ENCODE peak calls at places on chromosomes 11 and 22, in eight cellular contexts. One of them, this sample, is unnamed.

GRCh38 chr22:20571531-20572007 is 64.2 kb downstream of the MED15 start:
- DNase-seq in heart left ventricle: no peak
- DNase-seq in AG09309: no peak
- DNase-seq in OCI-LY7: peak
- DNase-seq in AG04450: no peak
- DNase-seq in DND-41: peak
- DNase-seq in breast epithelium: no peak
- DNase-seq in testis: no peak
- DNase-seq in this sample: peak

GRCh38 chr11:120017582-120017981 is 120.3 kb downstream of the TRIM29 start:
- DNase-seq in heart left ventricle: no peak
- DNase-seq in AG09309: no peak
- DNase-seq in OCI-LY7: no peak
- DNase-seq in AG04450: no peak
- DNase-seq in DND-41: no peak
- DNase-seq in breast epithelium: no peak
- DNase-seq in testis: no peak
- DNase-seq in this sample: no peak

GRCh38 chr22:43100223-43100622 is 10.3 kb upstream of the BIK start:
- DNase-seq in heart left ventricle: no peak
- DNase-seq in AG09309: no peak
- DNase-seq in OCI-LY7: no peak
- DNase-seq in AG04450: no peak
- DNase-seq in DND-41: no peak
- DNase-seq in breast epithelium: no peak
- DNase-seq in testis: no peak
- DNase-seq in this sample: no peak

GRCh38 chr11:112797653-112798293 is 163.4 kb upstream of the NCAM1 start:
- DNase-seq in heart left ventricle: no peak
- DNase-seq in AG09309: no peak
- DNase-seq in OCI-LY7: no peak
- DNase-seq in AG04450: no peak
- DNase-seq in DND-41: no peak
- DNase-seq in breast epithelium: no peak
- DNase-seq in testis: peak
- DNase-seq in this sample: no peak

GRCh38 chr22:31628969-31629723 is 32.9 kb downstream of the PISD start:
- DNase-seq in heart left ventricle: no peak
- DNase-seq in AG09309: no peak
- DNase-seq in OCI-LY7: no peak
- DNase-seq in AG04450: no peak
- DNase-seq in DND-41: no peak
- DNase-seq in breast epithelium: no peak
- DNase-seq in testis: no peak
- DNase-seq in this sample: no peak

GRCh38 chr22:22763512-22763911 is 119.1 kb downstream of the GGTLC2 start:
- DNase-seq in heart left ventricle: no peak
- DNase-seq in AG09309: no peak
- DNase-seq in OCI-LY7: no peak
- DNase-seq in AG04450: no peak
- DNase-seq in DND-41: no peak
- DNase-seq in breast epithelium: no peak
- DNase-seq in testis: no peak
- DNase-seq in this sample: no peak

GRCh38 chr11:1888811-1889526 is 2.7 kb downstream of the PRR33 start:
- DNase-seq in heart left ventricle: no peak
- DNase-seq in AG09309: no peak
- DNase-seq in OCI-LY7: no peak
- DNase-seq in AG04450: no peak
- DNase-seq in DND-41: peak
- DNase-seq in breast epithelium: no peak
- DNase-seq in testis: no peak
- DNase-seq in this sample: peak

GRCh38 chr11:116742104-116742503 is 30.7 kb downstream of the BUD13 start:
- DNase-seq in heart left ventricle: no peak
- DNase-seq in AG09309: no peak
- DNase-seq in OCI-LY7: no peak
- DNase-seq in AG04450: no peak
- DNase-seq in DND-41: no peak
- DNase-seq in breast epithelium: no peak
- DNase-seq in testis: no peak
- DNase-seq in this sample: no peak

GRCh38 chr22:22687638-22688500 is 43.5 kb downstream of the GGTLC2 start:
- DNase-seq in heart left ventricle: no peak
- DNase-seq in AG09309: peak
- DNase-seq in OCI-LY7: peak
- DNase-seq in AG04450: peak
- DNase-seq in DND-41: peak
- DNase-seq in breast epithelium: no peak
- DNase-seq in testis: peak
- DNase-seq in this sample: peak

GRCh38 chr11:67400942-67401494 is 640 bp downstream of the PPP1CA start:
- DNase-seq in heart left ventricle: no peak
- DNase-seq in AG09309: no peak
- DNase-seq in OCI-LY7: no peak
- DNase-seq in AG04450: no peak
- DNase-seq in DND-41: peak
- DNase-seq in breast epithelium: no peak
- DNase-seq in testis: no peak
- DNase-seq in this sample: no peak
- TF ChIP-seq CTCF in heart left ventricle: no peak
- TF ChIP-seq CTCF in AG09309: no peak
- TF ChIP-seq CTCF in OCI-LY7: no peak
- TF ChIP-seq CTCF in AG04450: no peak
- TF ChIP-seq CTCF in DND-41: no peak
- TF ChIP-seq CTCF in breast epithelium: no peak
- TF ChIP-seq CTCF in testis: no peak
- TF ChIP-seq CTCF in this sample: no peak

GRCh38 chr11:62394825-62395538 is 23.9 kb upstream of the SCGB1A1 start:
- DNase-seq in heart left ventricle: peak
- DNase-seq in AG09309: peak
- DNase-seq in OCI-LY7: peak
- DNase-seq in AG04450: peak
- DNase-seq in DND-41: peak
- DNase-seq in breast epithelium: peak
- DNase-seq in testis: peak
- DNase-seq in this sample: peak

GRCh38 chr11:62391642-62392425 is 27.0 kb upstream of the SCGB1A1 start:
- DNase-seq in heart left ventricle: no peak
- DNase-seq in AG09309: no peak
- DNase-seq in OCI-LY7: no peak
- DNase-seq in AG04450: no peak
- DNase-seq in DND-41: no peak
- DNase-seq in breast epithelium: no peak
- DNase-seq in testis: no peak
- DNase-seq in this sample: no peak

GRCh38 chr11:62392506-62392905 is 26.3 kb upstream of the SCGB1A1 start:
- DNase-seq in heart left ventricle: no peak
- DNase-seq in AG09309: no peak
- DNase-seq in OCI-LY7: no peak
- DNase-seq in AG04450: no peak
- DNase-seq in DND-41: no peak
- DNase-seq in breast epithelium: no peak
- DNase-seq in testis: no peak
- DNase-seq in this sample: no peak

GRCh38 chr11:62393735-62394134 is 25.1 kb upstream of the SCGB1A1 start:
- DNase-seq in heart left ventricle: no peak
- DNase-seq in AG09309: no peak
- DNase-seq in OCI-LY7: no peak
- DNase-seq in AG04450: no peak
- DNase-seq in DND-41: no peak
- DNase-seq in breast epithelium: no peak
- DNase-seq in testis: no peak
- DNase-seq in this sample: no peak

DNA sequence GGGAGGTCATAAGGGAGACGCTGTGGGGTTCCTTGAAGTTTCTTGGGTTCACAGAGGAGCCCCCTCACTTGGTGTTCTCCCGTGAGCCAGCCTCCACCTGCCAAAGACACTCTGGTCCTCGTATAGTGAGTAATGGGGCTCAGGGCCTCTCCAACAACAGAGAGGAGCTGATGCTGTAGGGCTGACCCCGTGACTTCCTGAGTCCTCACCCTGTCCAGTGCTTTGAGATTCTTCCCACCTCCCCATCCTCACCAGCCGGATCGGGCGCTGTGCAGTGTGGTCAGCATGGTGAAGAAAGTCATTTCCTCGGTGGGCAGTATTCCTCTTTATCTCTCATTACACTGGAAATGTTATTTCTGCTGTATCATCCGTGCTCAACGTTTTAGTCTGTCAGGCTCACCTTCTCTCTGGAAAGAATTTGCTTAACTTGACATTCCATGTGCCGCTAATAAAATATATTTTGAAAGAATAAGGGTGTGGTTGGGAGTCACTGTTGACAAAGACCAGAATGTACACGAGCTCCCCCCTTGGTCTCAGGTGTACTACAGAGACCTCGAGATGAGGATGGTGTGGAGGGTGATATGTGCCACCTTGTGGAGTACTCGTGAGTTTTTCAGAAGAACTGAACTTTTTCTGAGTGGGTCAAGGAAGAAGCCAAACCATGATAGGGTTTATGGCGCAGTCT is 25.7 kb upstream of the SCGB1A1 start:
- DNase-seq in heart left ventricle: no peak
- DNase-seq in AG09309: no peak
- DNase-seq in OCI-LY7: peak
- DNase-seq in AG04450: no peak
- DNase-seq in DND-41: no peak
- DNase-seq in breast epithelium: no peak
- DNase-seq in testis: no peak
- DNase-seq in this sample: no peak
- TF ChIP-seq CTCF in heart left ventricle: no peak
- TF ChIP-seq CTCF in AG09309: no peak
- TF ChIP-seq CTCF in OCI-LY7: peak
- TF ChIP-seq CTCF in AG04450: peak
- TF ChIP-seq CTCF in DND-41: no peak
- TF ChIP-seq CTCF in breast epithelium: peak
- TF ChIP-seq CTCF in testis: no peak
- TF ChIP-seq CTCF in this sample: no peak

GRCh38 chr11:66851698-66852465 is 5.0 kb upstream of the LRFN4 start:
- DNase-seq in heart left ventricle: no peak
- DNase-seq in AG09309: no peak
- DNase-seq in OCI-LY7: peak
- DNase-seq in AG04450: no peak
- DNase-seq in DND-41: no peak
- DNase-seq in breast epithelium: no peak
- DNase-seq in testis: no peak
- DNase-seq in this sample: no peak
- TF ChIP-seq CTCF in heart left ventricle: no peak
- TF ChIP-seq CTCF in AG09309: no peak
- TF ChIP-seq CTCF in OCI-LY7: peak
- TF ChIP-seq CTCF in AG04450: no peak
- TF ChIP-seq CTCF in DND-41: no peak
- TF ChIP-seq CTCF in breast epithelium: no peak
- TF ChIP-seq CTCF in testis: no peak
- TF ChIP-seq CTCF in this sample: no peak

DNA sequence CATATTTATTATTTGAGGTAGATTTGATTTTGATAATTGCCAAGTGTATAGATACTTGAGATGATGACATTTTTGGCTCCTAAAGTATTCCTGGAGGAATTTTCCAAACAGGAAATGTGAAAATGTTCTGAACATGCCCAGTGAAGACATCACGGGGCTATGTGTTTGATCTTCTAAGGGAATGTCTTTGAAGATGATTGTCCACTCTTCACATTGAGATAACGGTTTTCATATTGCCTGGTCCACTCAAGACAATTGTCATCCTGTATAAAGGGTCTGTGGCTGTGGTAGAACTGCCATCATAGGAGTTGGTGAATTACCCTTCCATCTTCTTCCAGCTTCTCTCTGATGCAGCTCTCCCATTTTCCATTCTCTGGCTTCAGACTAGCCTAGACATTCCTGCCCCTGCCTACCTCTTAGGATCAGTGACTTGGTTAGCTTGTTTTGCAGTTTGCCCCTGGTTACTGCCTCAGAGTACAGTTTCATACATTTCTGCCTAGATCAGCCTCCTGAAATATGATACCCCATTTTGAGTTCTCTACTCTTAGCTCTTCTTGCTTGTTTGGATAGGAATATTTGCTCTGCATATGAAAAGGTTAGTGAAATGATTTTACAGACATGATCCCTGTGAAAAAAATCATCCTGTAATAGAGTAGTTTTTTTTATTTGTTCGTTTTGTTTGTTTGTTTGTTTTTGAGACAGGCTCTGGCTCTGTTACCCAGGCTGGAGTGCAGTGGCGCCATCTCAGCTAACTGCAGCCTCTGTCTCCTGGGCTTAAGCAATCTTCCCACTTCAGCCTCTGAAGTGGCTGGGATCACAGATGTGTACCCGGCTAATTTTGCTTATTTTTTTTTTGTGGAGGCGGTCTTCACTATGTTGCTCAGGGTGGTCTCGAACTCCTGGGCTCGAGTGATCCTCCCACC is 111.4 kb upstream of the SORL1-AS1 start:
- DNase-seq in heart left ventricle: no peak
- DNase-seq in AG09309: no peak
- DNase-seq in OCI-LY7: no peak
- DNase-seq in AG04450: peak
- DNase-seq in DND-41: no peak
- DNase-seq in breast epithelium: no peak
- DNase-seq in testis: no peak
- DNase-seq in this sample: no peak
- TF ChIP-seq CTCF in heart left ventricle: no peak
- TF ChIP-seq CTCF in AG09309: no peak
- TF ChIP-seq CTCF in OCI-LY7: no peak
- TF ChIP-seq CTCF in AG04450: no peak
- TF ChIP-seq CTCF in DND-41: no peak
- TF ChIP-seq CTCF in breast epithelium: no peak
- TF ChIP-seq CTCF in testis: no peak
- TF ChIP-seq CTCF in this sample: no peak